ENCODE peak calls at places on chromosomes 13 and 19, in eight cellular contexts. T, H, E, Z, Q, A, I and L are unnamed samples.

GRCh38 chr19:19224852-19225494 is 13.2 kb downstream of the NCAN start:
- DNase-seq in T (peak; percentile 60), H (peak; percentile 84), E (peak; percentile 71), Z (peak; percentile 91), Q (peak; percentile 59), A (peak; percentile 57), I (peak; percentile 81), L (peak; percentile 90)

GRCh38 chr19:38691938-38692457 is 44.5 kb downstream of the ACTN4 start:
- DNase-seq in T (peak; percentile 67), H (peak; percentile 62), E (peak; percentile 93), Z (no peak), Q (peak; percentile 96), A (no peak), I (no peak), L (no peak)

GRCh38 chr19:39415111-39416046 is 2.9 kb downstream of the PLEKHG2 start:
- DNase-seq in T (no peak), H (no peak), E (no peak), Z (peak; percentile 67), Q (no peak), A (no peak), I (no peak), L (no peak)

GRCh38 chr13:23381877-23382276 is 51.6 kb downstream of the SACS start:
- DNase-seq in T (no peak), H (no peak), E (no peak), Z (no peak), Q (no peak), A (no peak), I (no peak), L (no peak)

GRCh38 chr13:60062502-60062901 is 101.2 kb downstream of the DIAPH3 start:
- DNase-seq in T (no peak), H (no peak), E (no peak), Z (no peak), Q (no peak), A (no peak), I (no peak), L (no peak)

GRCh38 chr13:75760182-75760981 is 124.3 kb downstream of the LMO7 start:
- DNase-seq in T (no peak), H (peak; percentile 68), E (no peak), Z (no peak), Q (peak; percentile 35), A (no peak), I (peak; percentile 40), L (no peak)

GRCh38 chr19:28715157-28715556 is 497.8 kb downstream of the UQCRFS1 start:
- DNase-seq in T (no peak), H (no peak), E (no peak), Z (no peak), Q (no peak), A (no peak), I (no peak), L (no peak)

GRCh38 chr13:48403151-48403631 is 9.7 kb downstream of the LPAR6 start:
- DNase-seq in T (no peak), H (no peak), E (no peak), Z (no peak), Q (peak; percentile 63), A (no peak), I (no peak), L (peak; percentile 6)

GRCh38 chr19:4573682-4574081 is 14.2 kb upstream of the SEMA6B start:
- DNase-seq in T (no peak), H (no peak), E (no peak), Z (no peak), Q (no peak), A (no peak), I (no peak), L (no peak)

GRCh38 chr19:40907968-40908735 is 26.1 kb upstream of the CYP2A7 start:
- DNase-seq in T (no peak), H (no peak), E (peak; percentile 59), Z (peak; percentile 81), Q (no peak), A (no peak), I (no peak), L (no peak)

GRCh38 chr13:29886446-29886845 is 36.0 kb upstream of the UBL3 start:
- DNase-seq in T (no peak), H (no peak), E (no peak), Z (no peak), Q (no peak), A (no peak), I (no peak), L (no peak)

GRCh38 chr13:33272531-33273124 is 12.9 kb downstream of the STARD13 start:
- DNase-seq in T (no peak), H (peak; percentile 46), E (no peak), Z (no peak), Q (no peak), A (no peak), I (no peak), L (no peak)

GRCh38 chr13:71864094-71864980 is 2.7 kb downstream of the DACH1 start:
- DNase-seq in T (peak; percentile 22), H (no peak), E (peak; percentile 53), Z (peak; percentile 69), Q (peak; percentile 43), A (peak; percentile 65), I (peak; percentile 42), L (peak; percentile 17)

GRCh38 chr13:101490400-101491015 is 38.0 kb downstream of the ITGBL1 start:
- DNase-seq in T (no peak), H (peak; percentile 16), E (no peak), Z (no peak), Q (no peak), A (no peak), I (no peak), L (peak; percentile 82)

GRCh38 chr19:45472557-45473365 is 5.0 kb downstream of the FOSB start:
- DNase-seq in T (no peak), H (no peak), E (no peak), Z (peak; percentile 70), Q (no peak), A (no peak), I (no peak), L (no peak)

GRCh38 chr13:25561842-25562241 is 190.1 kb downstream of the ATP8A2 start:
- DNase-seq in T (no peak), H (no peak), E (no peak), Z (no peak), Q (no peak), A (no peak), I (no peak), L (no peak)

DNA sequence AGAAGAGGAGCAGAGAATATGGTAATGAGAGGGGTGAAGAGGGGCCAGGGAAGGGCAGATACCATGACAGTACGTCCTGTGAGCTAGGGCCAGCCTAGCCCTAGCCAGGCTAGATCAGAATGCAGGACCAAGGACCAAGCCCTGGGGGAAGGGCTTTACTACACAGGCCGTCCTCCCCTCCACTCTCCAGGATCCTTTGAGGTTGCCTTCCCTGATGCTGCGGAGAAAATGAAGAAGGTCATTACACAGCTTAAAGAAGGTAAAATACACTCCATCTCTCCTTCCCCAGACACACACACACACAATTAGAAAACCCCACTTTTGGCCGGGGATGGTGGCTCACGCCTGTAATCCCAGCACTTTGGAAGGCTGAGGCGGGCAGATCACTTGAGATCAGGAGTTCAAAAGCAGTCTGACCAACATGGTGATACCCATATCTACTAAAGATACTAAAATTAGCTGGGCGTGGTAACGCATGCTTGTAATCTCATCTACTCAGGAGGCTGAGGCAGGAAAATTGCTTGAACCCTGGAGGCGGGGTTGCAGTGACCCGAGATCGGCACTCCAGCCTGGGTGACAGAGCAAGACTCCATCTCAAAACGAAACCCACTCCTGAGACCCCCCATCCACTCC is 8.5 kb downstream of the SPACA6 start:
- DNase-seq in T (no peak), H (no peak), E (no peak), Z (no peak), Q (no peak), A (no peak), I (no peak), L (no peak)
- H3K27ac ChIP-seq in T (no peak overlapping the region), H (peak overlapping the region; percentile 90), E (no peak overlapping the region), Z (no peak overlapping the region), Q (no peak overlapping the region), A (no peak overlapping the region), I (peak overlapping the region; percentile 8), L (no peak overlapping the region)

DNA sequence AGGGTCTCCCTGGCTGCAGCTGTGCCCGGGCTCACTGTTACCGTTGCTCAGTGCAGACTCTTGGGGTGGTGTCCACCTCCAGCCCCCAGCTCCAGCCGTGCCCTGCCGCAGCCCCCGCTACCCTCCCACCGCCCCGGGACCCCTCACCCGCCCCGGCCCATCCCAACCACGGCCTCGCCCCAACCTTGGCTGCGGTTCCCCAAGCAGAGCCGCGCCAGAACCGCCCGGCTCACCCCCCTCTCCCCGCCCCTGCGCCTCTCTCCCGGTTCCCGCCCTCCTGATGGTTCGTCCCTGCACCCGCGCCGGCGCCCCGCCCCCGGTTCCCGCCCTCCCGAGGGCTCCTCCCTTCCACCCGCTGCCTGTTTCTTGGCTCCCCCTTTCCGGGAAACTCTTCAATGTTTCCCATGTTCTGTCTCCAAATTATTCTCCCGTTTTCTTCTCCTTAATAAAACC is 40.3 kb downstream of the ANKRD10 start:
- DNase-seq in T (peak; percentile 86), H (peak; percentile 87), E (peak; percentile 93), Z (peak; percentile 93), Q (peak; percentile 64), A (peak; percentile 89), I (peak; percentile 84), L (peak; percentile 86)
- H3K27ac ChIP-seq in T (peak overlapping the region; percentile 53), H (peak overlapping the region; percentile 50), E (no peak overlapping the region), Z (no peak overlapping the region), Q (peak overlapping the region; percentile 41), A (no peak overlapping the region), I (no peak overlapping the region), L (no peak overlapping the region)

DNA sequence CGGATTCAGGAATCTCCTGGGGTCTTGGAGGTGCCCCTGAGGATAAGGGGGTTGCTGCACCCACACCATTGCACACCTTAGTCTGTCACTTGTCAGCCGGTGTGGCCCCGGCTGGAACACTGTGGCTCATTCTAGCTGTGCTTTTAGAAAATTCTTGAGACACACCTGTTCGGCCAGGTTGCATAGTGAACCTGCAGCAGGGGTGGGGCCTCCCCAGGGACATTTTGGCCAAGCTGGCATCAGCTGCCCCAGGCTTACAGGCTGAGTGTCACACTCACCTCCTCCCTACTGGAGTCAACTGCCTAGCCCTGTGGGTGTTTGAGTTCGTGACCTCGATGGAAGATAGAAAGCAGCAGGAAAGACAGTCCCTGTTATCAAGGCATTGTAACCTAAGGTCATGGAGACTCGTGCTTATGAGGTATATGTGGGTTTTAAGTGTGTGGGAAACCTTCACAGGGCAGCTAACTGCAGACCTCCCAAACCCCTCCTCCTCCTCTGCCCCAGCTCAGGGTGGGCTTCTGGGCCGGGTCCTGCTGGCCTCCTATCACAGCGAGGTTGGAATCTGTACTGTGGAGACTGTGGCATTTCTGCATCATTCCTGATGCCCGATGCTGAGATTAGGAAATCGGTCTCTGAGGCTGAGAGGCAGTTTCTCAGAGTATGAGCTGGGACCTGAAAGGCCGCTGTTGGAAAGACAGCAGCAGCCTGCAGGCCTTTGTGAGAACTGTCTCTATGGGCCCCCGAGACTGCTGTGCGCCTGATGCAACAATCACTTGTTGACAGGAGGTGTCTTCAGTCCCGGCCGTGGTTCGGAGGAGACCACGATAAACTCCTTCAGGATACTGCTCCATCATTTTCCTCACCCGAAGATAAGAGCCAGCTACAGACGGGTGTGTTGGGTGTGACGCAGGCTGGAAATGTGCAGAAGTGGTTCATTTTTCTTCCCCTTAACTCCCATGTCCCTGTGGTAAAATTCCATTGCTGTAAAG is 72.2 kb downstream of the ATP11A start:
- DNase-seq in T (peak; percentile 35), H (no peak), E (peak; percentile 44), Z (no peak), Q (peak; percentile 34), A (no peak), I (peak; percentile 55), L (no peak)
- H3K27ac ChIP-seq in T (no peak overlapping the region), H (no peak overlapping the region), E (no peak overlapping the region), Z (peak overlapping the region; percentile 7), Q (peak overlapping the region; percentile 23), A (no peak overlapping the region), I (peak overlapping the region; percentile 86), L (no peak overlapping the region)

DNA sequence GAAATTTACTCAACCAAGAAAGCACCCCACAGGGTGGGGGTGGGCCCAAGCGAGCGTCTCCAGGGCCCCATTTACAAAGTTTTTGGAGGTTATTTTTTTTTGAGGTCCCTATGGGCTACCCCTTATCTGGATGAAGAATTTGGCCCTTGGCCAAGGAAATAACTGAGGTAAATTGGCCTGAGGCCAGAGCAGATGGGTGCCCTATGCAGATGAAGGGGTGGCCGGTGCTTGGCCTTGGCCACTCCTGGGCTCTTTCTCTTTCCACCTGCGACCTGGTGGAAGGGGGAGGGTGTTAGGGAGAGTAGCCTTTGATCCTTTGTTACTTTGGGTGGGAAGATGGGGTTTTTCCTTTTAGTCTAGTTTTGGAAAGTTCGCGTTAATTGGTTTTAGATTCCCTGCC is 15.5 kb downstream of the ZNF701 start:
- DNase-seq in T (no peak), H (no peak), E (no peak), Z (no peak), Q (no peak), A (no peak), I (no peak), L (no peak)
- H3K27ac ChIP-seq in T (no peak overlapping the region), H (no peak overlapping the region), E (no peak overlapping the region), Z (no peak overlapping the region), Q (no peak overlapping the region), A (no peak overlapping the region), I (no peak overlapping the region), L (no peak overlapping the region)